ENCODE peak calls at places on chromosomes 11 and 22, in seven cellular contexts. One of them, this sample, is unnamed.

GRCh38 chr11:2842876-2843275 is 42.7 kb downstream of the CDKN1C start:
- DNase-seq in AG04450: no peak
- DNase-seq in coronary artery: no peak
- DNase-seq in fibroblast of lung: no peak
- DNase-seq in adrenal gland: no peak
- DNase-seq in upper lobe of right lung: no peak
- DNase-seq in HCT116: no peak
- DNase-seq in this sample: no peak

GRCh38 chr22:35777335-35777975 is 59.8 kb downstream of the APOL5 start:
- DNase-seq in AG04450: peak; percentile 58
- DNase-seq in coronary artery: no peak
- DNase-seq in fibroblast of lung: peak; percentile 92
- DNase-seq in adrenal gland: no peak
- DNase-seq in upper lobe of right lung: no peak
- DNase-seq in HCT116: no peak
- DNase-seq in this sample: peak; percentile 36

GRCh38 chr11:66883021-66883968 is 26.4 kb downstream of the LRFN4 start:
- DNase-seq in AG04450: no peak
- DNase-seq in coronary artery: no peak
- DNase-seq in fibroblast of lung: peak; percentile 85
- DNase-seq in adrenal gland: peak; percentile 74
- DNase-seq in upper lobe of right lung: peak; percentile 89
- DNase-seq in HCT116: peak; percentile 68
- DNase-seq in this sample: no peak

GRCh38 chr22:49515486-49515885 is 312.2 kb downstream of the BRD1 start:
- DNase-seq in AG04450: no peak
- DNase-seq in coronary artery: no peak
- DNase-seq in fibroblast of lung: no peak
- DNase-seq in adrenal gland: no peak
- DNase-seq in upper lobe of right lung: no peak
- DNase-seq in HCT116: no peak
- DNase-seq in this sample: no peak

GRCh38 chr11:78901831-78902230 is 327.2 kb upstream of the NARS2 start:
- DNase-seq in AG04450: no peak
- DNase-seq in coronary artery: no peak
- DNase-seq in fibroblast of lung: no peak
- DNase-seq in adrenal gland: no peak
- DNase-seq in upper lobe of right lung: no peak
- DNase-seq in HCT116: no peak
- DNase-seq in this sample: no peak

GRCh38 chr22:33864723-33865130 is 55.5 kb downstream of the LARGE1 start:
- DNase-seq in AG04450: no peak
- DNase-seq in coronary artery: no peak
- DNase-seq in fibroblast of lung: no peak
- DNase-seq in adrenal gland: no peak
- DNase-seq in upper lobe of right lung: no peak
- DNase-seq in HCT116: no peak
- DNase-seq in this sample: no peak

GRCh38 chr22:36731916-36732315 is 28.4 kb upstream of the CACNG2 start:
- DNase-seq in AG04450: no peak
- DNase-seq in coronary artery: peak; percentile 36
- DNase-seq in fibroblast of lung: no peak
- DNase-seq in adrenal gland: no peak
- DNase-seq in upper lobe of right lung: peak; percentile 58
- DNase-seq in HCT116: no peak
- DNase-seq in this sample: no peak

GRCh38 chr11:75896843-75897419 is 81.9 kb downstream of the UVRAG start:
- DNase-seq in AG04450: peak; percentile 7
- DNase-seq in coronary artery: no peak
- DNase-seq in fibroblast of lung: peak; percentile 40
- DNase-seq in adrenal gland: no peak
- DNase-seq in upper lobe of right lung: no peak
- DNase-seq in HCT116: peak; percentile 12
- DNase-seq in this sample: peak; percentile 31

GRCh38 chr11:36488096-36488495 is 22.0 kb downstream of the TRAF6 start:
- DNase-seq in AG04450: no peak
- DNase-seq in coronary artery: no peak
- DNase-seq in fibroblast of lung: no peak
- DNase-seq in adrenal gland: no peak
- DNase-seq in upper lobe of right lung: no peak
- DNase-seq in HCT116: no peak
- DNase-seq in this sample: no peak

GRCh38 chr11:36493332-36493731 is 16.7 kb downstream of the TRAF6 start:
- DNase-seq in AG04450: no peak
- DNase-seq in coronary artery: no peak
- DNase-seq in fibroblast of lung: no peak
- DNase-seq in adrenal gland: no peak
- DNase-seq in upper lobe of right lung: no peak
- DNase-seq in HCT116: no peak
- DNase-seq in this sample: no peak

GRCh38 chr11:36487619-36488018 is 22.5 kb downstream of the TRAF6 start:
- DNase-seq in AG04450: no peak
- DNase-seq in coronary artery: no peak
- DNase-seq in fibroblast of lung: no peak
- DNase-seq in adrenal gland: no peak
- DNase-seq in upper lobe of right lung: no peak
- DNase-seq in HCT116: no peak
- DNase-seq in this sample: no peak

GRCh38 chr11:36492724-36493304 is 17.3 kb downstream of the TRAF6 start:
- DNase-seq in AG04450: no peak
- DNase-seq in coronary artery: no peak
- DNase-seq in fibroblast of lung: peak; percentile 43
- DNase-seq in adrenal gland: no peak
- DNase-seq in upper lobe of right lung: no peak
- DNase-seq in HCT116: peak; percentile 42
- DNase-seq in this sample: peak; percentile 43

DNA sequence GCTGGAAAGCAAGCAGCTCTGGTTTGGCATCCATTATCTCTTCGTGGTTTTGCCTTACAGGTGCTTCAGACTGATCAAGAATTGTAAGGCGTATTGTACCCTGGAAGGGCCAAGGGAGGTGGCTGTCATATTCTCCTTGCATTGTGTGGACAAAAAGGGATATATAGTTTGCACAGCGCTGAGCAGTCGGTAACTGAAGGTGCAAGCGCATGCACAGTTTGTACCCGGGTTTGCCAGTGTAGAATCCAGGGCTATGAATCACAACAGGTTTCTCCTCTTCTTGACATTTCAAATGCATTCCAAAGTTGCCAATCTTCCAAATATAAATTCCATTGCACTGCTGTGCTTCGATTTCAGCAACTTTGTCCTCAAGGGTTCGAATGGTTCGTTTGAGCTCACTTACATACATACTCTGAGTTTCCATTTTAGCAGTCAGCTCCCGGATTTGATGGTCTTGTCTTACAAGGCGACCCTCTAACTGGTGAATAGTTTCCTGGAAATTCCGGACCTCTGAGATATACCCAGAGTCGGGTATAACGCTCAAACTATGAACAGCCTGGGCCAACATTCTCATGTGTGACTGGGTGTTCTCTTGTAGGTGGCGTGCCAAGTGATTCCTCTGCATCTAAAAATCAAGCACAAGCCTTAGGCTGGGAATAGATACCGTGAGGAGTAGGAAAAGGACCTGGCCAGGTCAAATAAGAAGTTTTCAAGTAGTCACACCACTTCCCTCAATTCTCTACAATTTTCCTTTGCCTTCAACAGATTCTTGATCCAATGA is 19.9 kb downstream of the TRAF6 start:
- DNase-seq in AG04450: no peak
- DNase-seq in coronary artery: no peak
- DNase-seq in fibroblast of lung: no peak
- DNase-seq in adrenal gland: no peak
- DNase-seq in upper lobe of right lung: no peak
- DNase-seq in HCT116: no peak
- DNase-seq in this sample: no peak
- H3K27ac ChIP-seq in AG04450: no peak overlapping the region
- H3K27ac ChIP-seq in coronary artery: no peak overlapping the region
- H3K27ac ChIP-seq in fibroblast of lung: no peak overlapping the region
- H3K27ac ChIP-seq in adrenal gland: no peak overlapping the region
- H3K27ac ChIP-seq in upper lobe of right lung: no peak overlapping the region
- H3K27ac ChIP-seq in HCT116: no peak overlapping the region
- H3K27ac ChIP-seq in this sample: no peak overlapping the region

GRCh38 chr11:44268073-44268806 is 41.7 kb downstream of the ALX4 start:
- DNase-seq in AG04450: no peak
- DNase-seq in coronary artery: peak; percentile 64
- DNase-seq in fibroblast of lung: no peak
- DNase-seq in adrenal gland: no peak
- DNase-seq in upper lobe of right lung: no peak
- DNase-seq in HCT116: no peak
- DNase-seq in this sample: no peak
- TF ChIP-seq CTCF in AG04450: no peak
- TF ChIP-seq CTCF in coronary artery: no peak
- TF ChIP-seq CTCF in fibroblast of lung: no peak
- TF ChIP-seq CTCF in adrenal gland: no peak
- TF ChIP-seq CTCF in upper lobe of right lung: no peak
- TF ChIP-seq CTCF in HCT116: no peak
- TF ChIP-seq CTCF in this sample: no peak

GRCh38 chr11:86695391-86695790 is 23.0 kb upstream of the ME3 start:
- DNase-seq in AG04450: no peak
- DNase-seq in coronary artery: no peak
- DNase-seq in fibroblast of lung: peak; percentile 53
- DNase-seq in adrenal gland: no peak
- DNase-seq in upper lobe of right lung: no peak
- DNase-seq in HCT116: no peak
- DNase-seq in this sample: peak; percentile 6

GRCh38 chr11:86696004-86696403 is 23.6 kb upstream of the ME3 start:
- DNase-seq in AG04450: peak; percentile 73
- DNase-seq in coronary artery: no peak
- DNase-seq in fibroblast of lung: peak; percentile 98
- DNase-seq in adrenal gland: peak; percentile 27
- DNase-seq in upper lobe of right lung: no peak
- DNase-seq in HCT116: peak; percentile 27
- DNase-seq in this sample: peak; percentile 91

GRCh38 chr11:86698634-86699033 is 26.2 kb upstream of the ME3 start:
- DNase-seq in AG04450: no peak
- DNase-seq in coronary artery: no peak
- DNase-seq in fibroblast of lung: peak; percentile 75
- DNase-seq in adrenal gland: no peak
- DNase-seq in upper lobe of right lung: no peak
- DNase-seq in HCT116: no peak
- DNase-seq in this sample: no peak

GRCh38 chr11:86699036-86699791 is 26.8 kb upstream of the ME3 start:
- DNase-seq in AG04450: no peak
- DNase-seq in coronary artery: no peak
- DNase-seq in fibroblast of lung: peak; percentile 23
- DNase-seq in adrenal gland: no peak
- DNase-seq in upper lobe of right lung: no peak
- DNase-seq in HCT116: no peak
- DNase-seq in this sample: no peak

GRCh38 chr11:86696451-86696850 is 24.0 kb upstream of the ME3 start:
- DNase-seq in AG04450: no peak
- DNase-seq in coronary artery: no peak
- DNase-seq in fibroblast of lung: peak; percentile 56
- DNase-seq in adrenal gland: no peak
- DNase-seq in upper lobe of right lung: no peak
- DNase-seq in HCT116: no peak
- DNase-seq in this sample: no peak
- H3K27ac ChIP-seq in AG04450: no peak overlapping the region
- H3K27ac ChIP-seq in coronary artery: peak overlapping the region; percentile 39
- H3K27ac ChIP-seq in fibroblast of lung: peak overlapping the region; percentile 34
- H3K27ac ChIP-seq in adrenal gland: peak overlapping the region; percentile 69
- H3K27ac ChIP-seq in upper lobe of right lung: no peak overlapping the region
- H3K27ac ChIP-seq in HCT116: no peak overlapping the region
- H3K27ac ChIP-seq in this sample: peak overlapping the region; percentile 73

GRCh38 chr11:39724404-39724803 is 1735.0 kb downstream of the LRRC4C start:
- DNase-seq in AG04450: no peak
- DNase-seq in coronary artery: no peak
- DNase-seq in fibroblast of lung: no peak
- DNase-seq in adrenal gland: no peak
- DNase-seq in upper lobe of right lung: no peak
- DNase-seq in HCT116: no peak
- DNase-seq in this sample: peak; percentile 4
- TF ChIP-seq CTCF in AG04450: no peak
- TF ChIP-seq CTCF in coronary artery: no peak
- TF ChIP-seq CTCF in fibroblast of lung: no peak
- TF ChIP-seq CTCF in adrenal gland: no peak
- TF ChIP-seq CTCF in upper lobe of right lung: no peak
- TF ChIP-seq CTCF in HCT116: no peak
- TF ChIP-seq CTCF in this sample: peak; percentile 19

DNA sequence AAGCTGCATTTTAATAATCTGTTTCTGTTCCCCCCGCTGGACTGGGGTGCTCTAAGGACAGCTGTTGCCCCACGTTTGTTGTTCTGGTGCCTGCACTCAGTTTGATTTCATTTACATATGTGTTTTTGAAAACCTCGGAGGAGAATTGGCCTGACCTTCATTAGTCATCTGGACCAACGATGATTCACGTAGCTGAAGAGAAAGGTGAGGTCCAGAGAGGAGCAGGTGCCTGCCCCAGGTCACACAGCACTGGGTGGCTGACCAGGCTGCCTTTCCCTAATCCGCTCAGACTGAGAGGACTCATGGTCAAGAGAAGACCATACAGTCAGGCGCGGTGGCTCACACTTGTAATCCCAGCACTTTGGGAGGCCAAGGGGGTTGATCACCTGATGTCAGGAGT is 3.8 kb downstream of the CSDC2 start:
- DNase-seq in AG04450: no peak
- DNase-seq in coronary artery: no peak
- DNase-seq in fibroblast of lung: peak; percentile 43
- DNase-seq in adrenal gland: peak; percentile 69
- DNase-seq in upper lobe of right lung: no peak
- DNase-seq in HCT116: no peak
- DNase-seq in this sample: peak; percentile 12
- H3K27ac ChIP-seq in AG04450: peak overlapping the region; percentile 94
- H3K27ac ChIP-seq in coronary artery: peak overlapping the region; percentile 91
- H3K27ac ChIP-seq in fibroblast of lung: no peak overlapping the region
- H3K27ac ChIP-seq in adrenal gland: peak overlapping the region; percentile 90
- H3K27ac ChIP-seq in upper lobe of right lung: no peak overlapping the region
- H3K27ac ChIP-seq in HCT116: peak overlapping the region; percentile 22
- H3K27ac ChIP-seq in this sample: peak overlapping the region; percentile 69

GRCh38 chr11:5204787-5205186 is 4.3 kb upstream of the OR51V1 start:
- DNase-seq in AG04450: peak; percentile 58
- DNase-seq in coronary artery: no peak
- DNase-seq in fibroblast of lung: peak; percentile 61
- DNase-seq in adrenal gland: peak; percentile 19
- DNase-seq in upper lobe of right lung: no peak
- DNase-seq in HCT116: peak; percentile 68
- DNase-seq in this sample: peak; percentile 70
- TF ChIP-seq CTCF in AG04450: peak; percentile 67
- TF ChIP-seq CTCF in coronary artery: no peak
- TF ChIP-seq CTCF in fibroblast of lung: peak; percentile 68
- TF ChIP-seq CTCF in adrenal gland: peak; percentile 65
- TF ChIP-seq CTCF in upper lobe of right lung: peak; percentile 39
- TF ChIP-seq CTCF in HCT116: peak; percentile 77
- TF ChIP-seq CTCF in this sample: peak; percentile 40